ENCODE peak calls at places on chromosomes 12 and 14, in four cellular contexts. One of them, this sample, is unnamed.

GRCh38 chr12:47817272-47818006 is 2.3 kb downstream of the HDAC7 start:
- DNase-seq in GM12878: no peak
- DNase-seq in HepG2: peak
- DNase-seq in H1: no peak
- DNase-seq in this sample: no peak

GRCh38 chr14:38079268-38079667 is 128.4 kb upstream of the SSTR1 start:
- DNase-seq in GM12878: peak
- DNase-seq in HepG2: no peak
- DNase-seq in H1: no peak
- DNase-seq in this sample: no peak

GRCh38 chr12:47762850-47763440 is 4.3 kb upstream of the RAPGEF3 start:
- DNase-seq in HepG2: no peak
- DNase-seq in H1: no peak
- DNase-seq in GM12878: no peak
- DNase-seq in this sample: no peak

GRCh38 chr14:35985504-35986218 is 159.5 kb downstream of the BRMS1L start:
- DNase-seq in HepG2: no peak
- DNase-seq in H1: no peak
- DNase-seq in GM12878: peak
- DNase-seq in this sample: no peak

GRCh38 chr12:102634216-102634615 is 153.9 kb upstream of the IGF1 start:
- DNase-seq in GM12878: no peak
- DNase-seq in H1: no peak
- DNase-seq in HepG2: no peak
- DNase-seq in this sample: no peak

GRCh38 chr12:54977857-54978256 is 6.7 kb downstream of the TESPA1 start:
- DNase-seq in GM12878: no peak
- DNase-seq in HepG2: no peak
- DNase-seq in H1: no peak
- DNase-seq in this sample: no peak

GRCh38 chr12:75389706-75390105 is 1.2 kb upstream of the GLIPR1L2 start:
- DNase-seq in HepG2: no peak
- DNase-seq in GM12878: no peak
- DNase-seq in H1: no peak
- DNase-seq in this sample: no peak

GRCh38 chr12:25553083-25553482 is at the start of gene LMNTD1:
- DNase-seq in H1: no peak
- DNase-seq in GM12878: no peak
- DNase-seq in HepG2: no peak
- DNase-seq in this sample: no peak

GRCh38 chr12:81359736-81360135 is 281.9 kb downstream of the ACSS3 start:
- DNase-seq in HepG2: no peak
- DNase-seq in GM12878: no peak
- DNase-seq in H1: no peak
- DNase-seq in this sample: no peak

GRCh38 chr12:49622501-49623141 is 740 bp upstream of the PRPF40B start:
- DNase-seq in HepG2: no peak
- DNase-seq in H1: no peak
- DNase-seq in GM12878: peak
- DNase-seq in this sample: no peak

GRCh38 chr12:5868585-5869295 is 76.3 kb downstream of the ANO2 start:
- DNase-seq in H1: no peak
- DNase-seq in GM12878: no peak
- DNase-seq in HepG2: no peak
- DNase-seq in this sample: no peak

GRCh38 chr12:30965613-30965985 is 39.1 kb downstream of the TSPAN11 start:
- DNase-seq in H1: no peak
- DNase-seq in GM12878: no peak
- DNase-seq in HepG2: peak
- DNase-seq in this sample: peak
- TF ChIP-seq SUZ12 in H1: no peak
- TF ChIP-seq SUZ12 in GM12878: no peak
- TF ChIP-seq SUZ12 in HepG2: no peak
- TF ChIP-seq SUZ12 in this sample: no peak

GRCh38 chr14:19878029-19878642 is 3.2 kb downstream of the OR4K2 start:
- DNase-seq in H1: no peak
- DNase-seq in HepG2: peak
- DNase-seq in GM12878: no peak
- DNase-seq in this sample: no peak

GRCh38 chr14:19874842-19875241 is at the start of gene OR4K2:
- DNase-seq in HepG2: no peak
- DNase-seq in H1: no peak
- DNase-seq in GM12878: no peak
- DNase-seq in this sample: no peak

DNA sequence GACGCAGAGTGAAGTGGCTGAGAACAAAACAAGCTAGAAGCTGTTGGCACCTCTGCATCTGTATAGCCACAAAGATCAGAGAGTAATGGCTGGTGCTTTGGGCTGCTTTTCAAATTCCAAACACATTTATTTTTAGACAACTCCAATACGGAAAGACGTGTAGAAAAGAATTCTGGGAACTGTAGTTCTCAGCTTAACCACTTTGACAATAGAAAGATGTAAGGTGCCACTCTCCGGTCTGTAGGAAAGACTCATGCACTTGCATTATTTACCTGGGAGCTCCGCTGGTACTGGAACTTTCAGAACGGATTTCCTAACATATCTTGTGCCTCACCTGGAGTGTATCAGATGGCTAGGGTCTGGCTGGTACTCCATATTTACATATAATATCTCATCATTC is 1.8 kb upstream of the OR4K2 start:
- DNase-seq in GM12878: no peak
- DNase-seq in HepG2: no peak
- DNase-seq in H1: no peak
- DNase-seq in this sample: no peak
- TF ChIP-seq ZNF274 in GM12878: no peak
- TF ChIP-seq ZNF274 in HepG2: no peak
- TF ChIP-seq ZNF274 in H1: no peak
- TF ChIP-seq ZNF274 in this sample: no peak

DNA sequence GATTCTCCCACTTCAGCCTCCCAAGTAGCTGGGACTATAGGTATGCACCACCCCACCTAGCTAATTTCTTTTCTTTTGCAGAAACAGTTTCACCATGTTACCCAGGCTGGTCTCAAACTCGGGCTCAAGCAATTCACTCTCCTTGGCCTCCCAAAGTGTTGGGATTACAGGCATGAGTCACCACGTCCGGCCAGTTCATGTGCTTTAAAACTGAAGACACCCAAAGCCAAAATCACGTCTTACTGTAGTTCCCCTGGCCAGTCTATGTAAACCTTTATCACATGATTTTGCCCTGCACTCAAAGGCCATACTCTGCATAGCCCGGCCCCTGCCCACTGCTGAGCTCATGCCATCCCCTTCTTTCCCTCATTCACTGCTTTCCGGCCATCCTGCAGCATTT is 4.5 kb downstream of the ALKBH2 start:
- DNase-seq in HepG2: no peak
- DNase-seq in H1: no peak
- DNase-seq in GM12878: no peak
- DNase-seq in this sample: no peak
- TF ChIP-seq SUZ12 in HepG2: no peak
- TF ChIP-seq SUZ12 in H1: no peak
- TF ChIP-seq SUZ12 in GM12878: no peak
- TF ChIP-seq SUZ12 in this sample: no peak

DNA sequence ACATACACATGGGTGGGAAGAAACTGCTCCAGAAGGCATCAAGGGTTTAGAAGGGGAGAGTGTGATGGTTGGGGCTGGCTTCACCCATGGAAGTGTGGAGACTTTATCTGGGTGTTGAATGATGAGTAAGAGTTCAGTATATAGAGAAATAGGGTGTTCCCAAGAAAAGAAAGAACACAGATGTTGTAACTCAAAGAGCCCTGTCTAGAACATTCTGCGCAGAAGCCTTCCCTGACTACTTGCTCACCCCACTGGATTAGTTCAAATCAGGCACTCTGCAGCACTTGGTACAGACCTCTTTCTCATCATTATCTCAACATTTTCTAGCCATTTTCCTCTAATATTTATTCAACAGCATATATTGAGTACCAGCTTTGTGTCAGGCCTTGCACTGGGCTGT is 491.7 kb downstream of the SNAPC1 start:
- DNase-seq in GM12878: no peak
- DNase-seq in H1: no peak
- DNase-seq in HepG2: no peak
- DNase-seq in this sample: no peak
- TF ChIP-seq ZNF274 in GM12878: no peak
- TF ChIP-seq ZNF274 in H1: no peak
- TF ChIP-seq ZNF274 in HepG2: no peak
- TF ChIP-seq ZNF274 in this sample: no peak

GRCh38 chr12:62292761-62293446 is 32.7 kb downstream of the USP15 start:
- DNase-seq in H1: no peak
- DNase-seq in HepG2: no peak
- DNase-seq in GM12878: no peak
- DNase-seq in this sample: no peak

GRCh38 chr12:62290804-62291203 is 30.6 kb downstream of the USP15 start:
- DNase-seq in HepG2: no peak
- DNase-seq in H1: no peak
- DNase-seq in GM12878: no peak
- DNase-seq in this sample: no peak

GRCh38 chr12:62294378-62294777 is 34.2 kb downstream of the USP15 start:
- DNase-seq in HepG2: no peak
- DNase-seq in GM12878: no peak
- DNase-seq in H1: no peak
- DNase-seq in this sample: no peak

GRCh38 chr12:62288328-62288727 is 28.1 kb downstream of the USP15 start:
- DNase-seq in H1: no peak
- DNase-seq in HepG2: no peak
- DNase-seq in GM12878: no peak
- DNase-seq in this sample: no peak

DNA sequence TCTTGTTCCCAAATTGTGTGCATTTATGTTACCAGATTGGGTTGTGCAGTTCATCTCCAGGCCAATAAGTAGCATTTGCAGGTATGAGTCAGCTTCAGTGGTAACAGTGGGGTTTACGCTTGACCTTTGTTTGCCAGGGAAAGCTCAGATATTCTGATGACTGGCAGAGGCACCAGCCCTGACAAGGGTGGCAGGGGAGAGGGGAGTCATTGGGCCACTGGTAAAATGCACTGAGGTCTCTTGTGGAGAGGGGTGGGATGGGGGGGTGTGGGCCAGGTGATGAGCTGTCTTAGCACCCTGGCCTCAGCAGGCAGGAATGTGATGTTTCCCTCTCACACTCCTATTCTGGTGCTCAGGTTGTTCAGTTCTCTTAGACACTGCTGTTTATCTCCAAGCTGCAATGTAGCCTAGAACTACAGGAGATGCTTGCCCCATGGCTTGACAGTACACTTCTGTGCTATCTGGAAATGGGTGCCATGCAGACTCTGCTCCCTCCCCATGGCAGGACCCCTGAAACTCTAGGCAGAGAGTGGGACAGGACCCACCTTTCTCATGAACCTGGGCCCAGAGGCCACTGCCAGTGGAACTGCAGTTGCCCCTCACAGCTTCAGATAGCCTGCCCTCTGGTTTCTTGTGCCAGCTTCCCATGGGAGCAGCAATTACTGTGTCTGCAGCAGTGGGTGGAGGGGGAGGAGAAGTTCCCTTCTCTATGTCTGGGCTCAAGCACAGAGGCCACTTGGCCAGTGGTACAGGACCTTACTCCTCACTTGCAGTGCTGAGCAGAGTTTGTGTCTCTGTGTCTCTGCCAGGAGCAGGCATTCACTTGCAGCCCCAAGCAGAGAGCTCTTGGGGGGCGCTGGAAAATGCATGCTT is 31.9 kb downstream of the USP15 start:
- DNase-seq in HepG2: peak
- DNase-seq in GM12878: no peak
- DNase-seq in H1: no peak
- DNase-seq in this sample: no peak
- TF ChIP-seq SUZ12 in HepG2: no peak
- TF ChIP-seq SUZ12 in GM12878: no peak
- TF ChIP-seq SUZ12 in H1: no peak
- TF ChIP-seq SUZ12 in this sample: no peak

GRCh38 chr14:95468416-95469133 is 47.9 kb downstream of the SYNE3 start:
- DNase-seq in HepG2: peak
- DNase-seq in H1: no peak
- DNase-seq in GM12878: no peak
- DNase-seq in this sample: no peak
- TF ChIP-seq ZNF274 in HepG2: no peak
- TF ChIP-seq ZNF274 in H1: no peak
- TF ChIP-seq ZNF274 in GM12878: no peak
- TF ChIP-seq ZNF274 in this sample: no peak

GRCh38 chr14:96122496-96122895 is 82.1 kb upstream of the BDKRB2 start:
- DNase-seq in HepG2: no peak
- DNase-seq in GM12878: no peak
- DNase-seq in H1: no peak
- DNase-seq in this sample: no peak

GRCh38 chr14:96125536-96125935 is 79.1 kb upstream of the BDKRB2 start:
- DNase-seq in HepG2: no peak
- DNase-seq in GM12878: no peak
- DNase-seq in H1: no peak
- DNase-seq in this sample: no peak

GRCh38 chr14:96129128-96129736 is 75.4 kb upstream of the BDKRB2 start:
- DNase-seq in HepG2: no peak
- DNase-seq in GM12878: no peak
- DNase-seq in H1: no peak
- DNase-seq in this sample: no peak

GRCh38 chr14:96126783-96127271 is 77.8 kb upstream of the BDKRB2 start:
- DNase-seq in H1: no peak
- DNase-seq in HepG2: no peak
- DNase-seq in GM12878: no peak
- DNase-seq in this sample: no peak

GRCh38 chr14:96126339-96126770 is 78.3 kb upstream of the BDKRB2 start:
- DNase-seq in HepG2: no peak
- DNase-seq in H1: no peak
- DNase-seq in GM12878: peak
- DNase-seq in this sample: no peak
- TF ChIP-seq SUZ12 in HepG2: no peak
- TF ChIP-seq SUZ12 in H1: no peak
- TF ChIP-seq SUZ12 in GM12878: no peak
- TF ChIP-seq SUZ12 in this sample: no peak

GRCh38 chr12:14907953-14908352 is 22.3 kb upstream of the MGP start:
- DNase-seq in H1: no peak
- DNase-seq in GM12878: no peak
- DNase-seq in HepG2: no peak
- DNase-seq in this sample: no peak
- TF ChIP-seq ZNF274 in H1: no peak
- TF ChIP-seq ZNF274 in GM12878: no peak
- TF ChIP-seq ZNF274 in HepG2: no peak
- TF ChIP-seq ZNF274 in this sample: no peak

This sample was measured in NT2/D1.